ENCODE peak calls at places on chromosomes 5 and 9, in four cellular contexts. Y, T, R and O are unnamed samples.

GRCh38 chr5:89117131-89117644 is 234.2 kb upstream of the MEF2C start:
- DNase-seq in Y (no peak), T (no peak), R (no peak), O (no peak)

GRCh38 chr5:58327289-58327688 is 132.6 kb downstream of the PLK2 start:
- DNase-seq in Y (no peak), T (no peak), R (no peak), O (no peak)

GRCh38 chr5:79840085-79840990 is 150.7 kb downstream of the CMYA5 start:
- DNase-seq in Y (no peak), T (no peak), R (no peak), O (peak)

GRCh38 chr5:177403826-177404640 is 3.6 kb upstream of the PFN3 start:
- DNase-seq in Y (peak), T (peak), R (peak), O (peak)

GRCh38 chr5:128455861-128456361 is 82.1 kb downstream of the FBN2 start:
- DNase-seq in Y (peak), T (no peak), R (no peak), O (peak)

GRCh38 chr5:107853031-107853430 is 182.3 kb upstream of the EFNA5 start:
- DNase-seq in Y (peak), T (no peak), R (no peak), O (no peak)

GRCh38 chr5:1545798-1546355 is 22.1 kb upstream of the LPCAT1 start:
- DNase-seq in Y (no peak), T (no peak), R (no peak), O (no peak)

GRCh38 chr9:36728651-36729520 is 156.2 kb downstream of the MELK start:
- DNase-seq in Y (peak), T (peak), R (peak), O (peak)

GRCh38 chr5:134578578-134579283 is 53.3 kb downstream of the JADE2 start:
- DNase-seq in Y (no peak), T (no peak), R (no peak), O (no peak)

GRCh38 chr5:116759860-116760644 is 185.4 kb upstream of the SEMA6A start:
- DNase-seq in Y (peak), T (no peak), R (no peak), O (peak)